ENCODE peak calls at places on chromosome 12, in four cellular contexts. R, Q, L and O are unnamed samples.

GRCh38 chr12:63420206-63420644 is 248.1 kb downstream of the DPY19L2 start:
- DNase-seq in R (peak), L (peak), Q (peak), O (peak)

GRCh38 chr12:37543131-37543965 is 773.2 kb upstream of the ALG10B start:
- DNase-seq in L (no peak), Q (no peak), R (no peak), O (no peak)

GRCh38 chr12:132449565-132450390 is 40.2 kb upstream of the FBRSL1 start:
- DNase-seq in Q (no peak), L (no peak), R (no peak), O (no peak)

GRCh38 chr12:132247718-132248438 is 81.5 kb downstream of the GALNT9 start:
- DNase-seq in Q (no peak), L (no peak), R (no peak), O (no peak)

GRCh38 chr12:126389961-126390360 is 1324.7 kb downstream of the AACS start:
- DNase-seq in L (no peak), Q (no peak), R (no peak), O (no peak)

GRCh38 chr12:22856120-22856699 is 231.2 kb downstream of the ETNK1 start:
- DNase-seq in L (no peak), Q (peak), R (peak), O (no peak)

GRCh38 chr12:47816646-47817271 is 2.9 kb downstream of the HDAC7 start:
- DNase-seq in L (no peak), R (no peak), Q (no peak), O (no peak)

GRCh38 chr12:70443274-70443673 is 77.2 kb downstream of the KCNMB4 start:
- DNase-seq in L (no peak), Q (no peak), R (no peak), O (no peak)

GRCh38 chr12:39077226-39077625 is 171.8 kb upstream of the CPNE8 start:
- DNase-seq in R (no peak), L (no peak), Q (no peak), O (no peak)

GRCh38 chr12:56198836-56199235 is 9.6 kb upstream of the SMARCC2 start:
- DNase-seq in L (no peak), R (no peak), Q (no peak), O (no peak)

GRCh38 chr12:4109826-4110225 is 163.7 kb upstream of the CCND2 start:
- DNase-seq in Q (no peak), R (no peak), L (no peak), O (no peak)

GRCh38 chr12:116336542-116337065 is 59.1 kb upstream of the MED13L start:
- DNase-seq in R (no peak), Q (no peak), L (no peak), O (no peak)

GRCh38 chr12:69298947-69299346 is 49.2 kb upstream of the LYZ start:
- DNase-seq in R (no peak), Q (no peak), L (no peak), O (no peak)

GRCh38 chr12:94676011-94676709 is 25.8 kb upstream of the TMCC3 start:
- DNase-seq in R (no peak), L (no peak), Q (no peak), O (no peak)

GRCh38 chr12:106292339-106292738 is 10.2 kb upstream of the TCP11L2 start:
- DNase-seq in R (no peak), Q (no peak), L (no peak), O (no peak)

GRCh38 chr12:107058190-107058589 is 35.2 kb downstream of the CRY1 start:
- DNase-seq in Q (no peak), L (no peak), R (no peak), O (no peak)

GRCh38 chr12:29552324-29552927 is 54.9 kb upstream of the OVCH1 start:
- DNase-seq in L (peak), Q (peak), R (peak), O (peak)

GRCh38 chr12:109893250-109893995 is 6.7 kb upstream of the TCHP start:
- DNase-seq in R (no peak), L (no peak), Q (no peak), O (no peak)

GRCh38 chr12:68279227-68280054 is 26.0 kb upstream of the IL22 start:
- DNase-seq in Q (peak), R (no peak), L (no peak), O (no peak)

GRCh38 chr12:131528144-131528543 is 182.7 kb upstream of the SFSWAP start:
- DNase-seq in Q (no peak), L (no peak), R (no peak), O (no peak)

GRCh38 chr12:124923906-124924734 is 9.7 kb upstream of the UBC start:
- DNase-seq in L (peak), Q (no peak), R (no peak), O (no peak)

GRCh38 chr12:19450362-19450761 is 11.1 kb downstream of the AEBP2 start:
- DNase-seq in Q (no peak), L (no peak), R (no peak), O (no peak)

GRCh38 chr12:18140969-18141368 is 51.0 kb upstream of the RERGL start:
- DNase-seq in R (no peak), L (no peak), Q (no peak), O (no peak)

GRCh38 chr12:68435816-68436215 is 103.7 kb upstream of the MDM1 start:
- DNase-seq in Q (no peak), L (no peak), R (no peak), O (no peak)

GRCh38 chr12:57381693-57382220 is 49.1 kb downstream of the R3HDM2 start:
- DNase-seq in Q (no peak), L (no peak), R (no peak), O (no peak)

DNA sequence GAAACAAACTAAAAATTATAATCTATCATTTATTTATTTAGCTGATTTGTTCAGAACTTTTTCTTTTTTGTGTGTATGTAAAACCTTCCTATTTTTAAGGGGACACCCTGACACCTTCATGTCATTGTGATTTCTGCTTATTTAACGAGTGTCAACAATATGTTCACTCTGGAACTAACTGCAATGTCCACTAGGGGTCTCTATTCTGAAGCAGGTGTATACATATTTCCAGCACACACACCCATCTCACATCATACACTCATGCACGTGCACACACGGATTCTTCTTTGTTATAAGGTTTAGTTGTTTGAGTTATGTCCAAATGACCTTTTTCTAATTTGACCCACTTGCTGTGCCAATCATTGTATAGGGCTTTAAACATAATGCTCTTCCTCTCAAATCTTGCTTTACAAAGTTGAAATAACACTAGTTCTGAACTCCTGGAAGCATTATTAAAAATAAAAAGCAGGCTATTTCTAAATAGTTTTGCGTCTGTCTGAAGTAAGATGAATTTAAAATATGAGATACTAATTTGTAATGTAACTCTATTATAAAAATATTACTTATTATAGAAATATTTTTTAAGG is 15.5 kb downstream of the E2F7 start:
- DNase-seq in Q (peak), L (peak), R (peak), O (no peak)
- TF ChIP-seq ZNF274 in Q (no peak), L (no peak), R (no peak), O (no peak)

GRCh38 chr12:118160536-118160935 is 24.6 kb downstream of the PEBP1 start:
- DNase-seq in R (no peak), Q (no peak), L (no peak), O (no peak)

GRCh38 chr12:118166946-118167345 is 31.0 kb downstream of the PEBP1 start:
- DNase-seq in L (no peak), R (no peak), Q (no peak), O (no peak)

GRCh38 chr12:118164798-118165486 is 29.0 kb downstream of the PEBP1 start:
- DNase-seq in Q (peak), R (peak), L (peak), O (no peak)
- TF ChIP-seq ZNF274 in Q (no peak), R (no peak), L (no peak), O (no peak)

DNA sequence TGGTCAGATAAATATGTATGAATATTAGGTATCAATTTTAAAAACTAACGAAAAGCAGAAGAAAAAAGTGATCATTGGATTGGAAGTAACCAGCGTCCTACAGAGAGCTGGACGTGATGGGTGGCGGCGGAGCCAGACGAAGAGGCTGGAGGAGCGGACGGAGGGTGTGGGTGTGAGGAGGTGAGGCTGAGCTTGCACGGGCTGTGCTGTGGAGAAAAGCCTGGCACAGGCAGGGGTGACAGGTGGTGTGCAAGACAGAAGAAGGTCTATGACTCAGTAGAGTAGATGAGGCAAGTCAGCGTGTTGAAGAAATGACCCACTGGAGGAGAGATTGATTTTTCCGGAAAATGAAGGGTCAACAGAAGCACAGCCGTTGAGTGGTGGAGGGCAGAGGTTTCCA is 56.4 kb downstream of the FZD10 start:
- DNase-seq in L (no peak), R (no peak), Q (no peak), O (no peak)
- TF ChIP-seq ZNF274 in L (no peak), R (no peak), Q (no peak), O (no peak)

GRCh38 chr12:78232756-78233155 is 402.1 kb downstream of the NAV3 start:
- DNase-seq in L (no peak), Q (no peak), R (no peak), O (no peak)

GRCh38 chr12:78224154-78224553 is 393.5 kb downstream of the NAV3 start:
- DNase-seq in L (no peak), R (no peak), Q (no peak), O (no peak)

GRCh38 chr12:78226763-78227162 is 396.1 kb downstream of the NAV3 start:
- DNase-seq in L (no peak), Q (no peak), R (no peak), O (no peak)

GRCh38 chr12:78229491-78230209 is 399.0 kb downstream of the NAV3 start:
- DNase-seq in Q (peak), L (peak), R (peak), O (peak)
- TF ChIP-seq ZNF274 in Q (no peak), L (no peak), R (no peak), O (no peak)

DNA sequence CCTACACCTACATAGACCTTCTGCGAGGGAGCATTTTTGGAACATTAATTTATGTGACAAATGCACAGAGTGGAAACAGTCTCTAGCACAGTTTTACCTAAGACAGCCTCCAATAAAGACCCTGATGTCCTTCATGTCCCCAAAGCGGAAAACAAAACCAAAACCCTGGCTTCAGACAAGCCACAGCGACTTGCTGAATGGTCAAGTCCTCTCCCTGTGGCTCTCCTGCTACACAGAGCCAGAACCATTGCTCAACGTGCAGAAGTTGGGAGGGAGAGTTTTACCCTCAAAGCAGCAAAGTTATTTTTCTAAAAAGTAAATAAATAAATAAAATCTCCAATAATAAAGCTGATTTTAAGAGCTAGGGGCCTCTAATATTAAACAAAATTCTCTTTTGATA is 135.0 kb upstream of the TMEM132C start:
- DNase-seq in R (no peak), L (no peak), Q (no peak), O (no peak)
- TF ChIP-seq ZNF274 in R (no peak), L (no peak), Q (no peak), O (no peak)

GRCh38 chr12:44812062-44812461 is 64.1 kb downstream of the NELL2 start:
- DNase-seq in Q (no peak), R (peak), L (no peak), O (no peak)
- TF ChIP-seq ZNF274 in Q (no peak), R (no peak), L (no peak), O (no peak)

GRCh38 chr12:46442723-46443122 is 70.2 kb upstream of the SLC38A2 start:
- DNase-seq in Q (no peak), R (peak), L (no peak), O (no peak)

GRCh38 chr12:46443594-46444263 is 71.2 kb upstream of the SLC38A2 start:
- DNase-seq in R (no peak), Q (no peak), L (no peak), O (no peak)

GRCh38 chr12:46445093-46445492 is 72.5 kb upstream of the SLC38A2 start:
- DNase-seq in R (no peak), L (no peak), Q (no peak), O (no peak)

GRCh38 chr12:46439793-46440511 is 67.4 kb upstream of the SLC38A2 start:
- DNase-seq in Q (no peak), R (no peak), L (no peak), O (no peak)

GRCh38 chr12:46442239-46442638 is 69.7 kb upstream of the SLC38A2 start:
- DNase-seq in R (no peak), Q (no peak), L (no peak), O (no peak)
- TF ChIP-seq ZNF274 in R (no peak), Q (no peak), L (no peak), O (no peak)

DNA sequence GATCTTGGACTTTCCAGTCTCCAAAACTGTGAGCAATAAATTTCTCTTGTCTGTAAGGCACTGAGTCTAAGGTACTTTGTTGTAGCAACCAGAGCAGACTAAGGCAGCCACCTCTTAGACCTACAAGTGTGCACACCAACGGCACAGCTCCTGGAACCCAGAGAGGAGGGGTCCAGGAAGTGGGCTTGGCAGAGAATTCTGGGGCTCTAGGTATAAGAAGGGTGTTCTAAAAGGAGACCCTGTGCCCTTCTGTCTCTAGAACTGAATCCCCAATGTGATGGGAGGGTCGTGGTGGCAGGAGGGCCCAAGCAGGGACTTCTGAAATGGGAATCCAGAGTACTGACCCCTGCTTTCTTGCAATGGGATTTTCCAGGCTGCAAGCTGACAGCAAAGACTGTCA is 13.5 kb upstream of the TFCP2 start:
- DNase-seq in R (no peak), Q (no peak), L (no peak), O (no peak)
- TF ChIP-seq ZNF274 in R (no peak), Q (no peak), L (no peak), O (no peak)

GRCh38 chr12:26633591-26634210 is 199.3 kb downstream of the ITPR2 start:
- DNase-seq in Q (peak), R (no peak), L (no peak), O (no peak)

GRCh38 chr12:26631846-26632245 is 201.1 kb downstream of the ITPR2 start:
- DNase-seq in R (no peak), L (no peak), Q (no peak), O (no peak)

GRCh38 chr12:26642361-26642760 is 190.6 kb downstream of the ITPR2 start:
- DNase-seq in L (no peak), R (no peak), Q (no peak), O (no peak)

GRCh38 chr12:26632746-26633145 is 200.2 kb downstream of the ITPR2 start:
- DNase-seq in Q (no peak), L (no peak), R (no peak), O (no peak)

GRCh38 chr12:26636710-26637328 is 196.2 kb downstream of the ITPR2 start:
- DNase-seq in Q (peak), R (no peak), L (no peak), O (no peak)
- TF ChIP-seq ZNF274 in Q (no peak), R (no peak), L (no peak), O (no peak)